ENCODE peak calls at places on chromosome 10, in four cellular contexts. M is tibial nerve, W is transverse colon, I is H1. T is an unnamed sample.

GRCh38 chr10:74164641-74165529 is 13.9 kb downstream of the ADK start:
- DNase-seq in M (no peak), W (no peak), I (no peak), T (no peak)

GRCh38 chr10:100216006-100216405 is 13.4 kb downstream of the CHUK start:
- DNase-seq in M (no peak), W (no peak), I (no peak), T (no peak)

GRCh38 chr10:22002531-22003110 is 909 bp downstream of the DNAJC1 start:
- DNase-seq in M (peak), W (no peak), I (no peak), T (no peak)

GRCh38 chr10:3102721-3103410 is 35.5 kb downstream of the PFKP start:
- DNase-seq in M (no peak), W (peak), I (no peak), T (no peak)

GRCh38 chr10:6320320-6321010 is 117.7 kb downstream of the PFKFB3 start:
- DNase-seq in M (no peak), W (no peak), I (no peak), T (no peak)

GRCh38 chr10:43573250-43574034 is 974 bp downstream of the ZNF239 start:
- DNase-seq in M (no peak), W (no peak), I (no peak), T (no peak)

GRCh38 chr10:126459878-126460481 is 71.7 kb upstream of the ADAM12 start:
- DNase-seq in M (no peak), W (no peak), I (no peak), T (peak)

GRCh38 chr10:30247704-30248103 is 101.4 kb downstream of the MTPAP start:
- DNase-seq in M (no peak), W (no peak), I (no peak), T (no peak)

GRCh38 chr10:14384096-14384730 is 53.5 kb upstream of the FRMD4A start:
- DNase-seq in M (no peak), W (no peak), I (no peak), T (no peak)

GRCh38 chr10:13984647-13985155 is 346.0 kb downstream of the FRMD4A start:
- DNase-seq in M (no peak), W (no peak), I (no peak), T (no peak)

GRCh38 chr10:109007514-109007913 is 915.8 kb downstream of the XPNPEP1 start:
- DNase-seq in M (no peak), W (no peak), I (no peak), T (no peak)

GRCh38 chr10:78572565-78572964 is 496.2 kb upstream of the ZMIZ1 start:
- DNase-seq in M (peak), W (no peak), I (no peak), T (no peak)

GRCh38 chr10:613661-614340 is 75.7 kb downstream of the DIP2C start:
- DNase-seq in M (no peak), W (no peak), I (no peak), T (no peak)

GRCh38 chr10:57968328-57969016 is 299.2 kb downstream of the IPMK start:
- DNase-seq in M (no peak), W (no peak), I (no peak), T (no peak)

GRCh38 chr10:131897297-131897899 is 3.4 kb upstream of the PPP2R2D start:
- DNase-seq in M (no peak), W (no peak), I (no peak), T (no peak)

GRCh38 chr10:22244001-22244400 is 26.2 kb upstream of the EBLN1 start:
- DNase-seq in M (no peak), W (no peak), I (no peak), T (no peak)

GRCh38 chr10:124182088-124182541 is 88.7 kb upstream of the CHST15 start:
- DNase-seq in M (no peak), W (no peak), I (no peak), T (no peak)

GRCh38 chr10:113879691-113880090 is 25.2 kb downstream of the NHLRC2 start:
- DNase-seq in M (no peak), W (no peak), I (no peak), T (no peak)

GRCh38 chr10:73517166-73517888 is 21.5 kb upstream of the PPP3CB start:
- DNase-seq in M (no peak), W (no peak), I (no peak), T (no peak)

GRCh38 chr10:103602028-103602851 is 108.7 kb downstream of the NEURL1 start:
- DNase-seq in M (no peak), W (no peak), I (no peak), T (no peak)

GRCh38 chr10:35421553-35422178 is 85.4 kb downstream of the CCNY start:
- DNase-seq in M (peak), W (peak), I (no peak), T (no peak)

GRCh38 chr10:84477370-84477769 is 149.0 kb downstream of the CCSER2 start:
- DNase-seq in M (no peak), W (no peak), I (no peak), T (no peak)

GRCh38 chr10:128035557-128035973 is 90.7 kb downstream of the MKI67 start:
- DNase-seq in M (peak), W (peak), I (peak), T (no peak)

GRCh38 chr10:48981310-48981907 is 41.8 kb upstream of the LRRC18 start:
- DNase-seq in M (peak), W (peak), I (peak), T (no peak)

GRCh38 chr10:17805921-17806577 is 3.1 kb upstream of the MRC1 start:
- DNase-seq in M (no peak), W (no peak), I (no peak), T (no peak)

GRCh38 chr10:38094158-38094922 is at the start of gene ZNF37A:
- DNase-seq in M (peak), W (peak), I (peak), T (peak)

GRCh38 chr10:38094923-38095574 is 912 bp downstream of the ZNF37A start:
- DNase-seq in M (no peak), W (no peak), I (no peak), T (no peak)

DNA sequence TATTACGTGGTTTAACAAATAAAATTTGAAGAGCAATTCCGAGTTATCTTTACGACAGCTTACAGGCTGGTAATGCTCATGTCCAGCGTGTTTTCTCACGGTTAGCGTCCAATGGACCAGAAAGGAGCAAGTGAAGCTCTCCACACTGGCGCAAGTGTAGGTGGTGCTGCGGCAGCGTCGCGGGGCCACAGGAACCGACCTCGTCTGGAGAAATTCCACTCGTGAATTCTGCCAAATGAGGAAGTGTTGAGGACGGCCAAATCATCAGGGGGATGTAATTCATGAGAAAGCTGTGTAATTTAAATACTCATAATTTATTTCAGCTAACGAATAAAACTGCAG is 350 bp upstream of the ZNF37A start:
- DNase-seq in M (no peak), W (no peak), I (no peak), T (no peak)
- H3K4me3 ChIP-seq in M (peak), W (peak), I (peak), T (peak)

DNA sequence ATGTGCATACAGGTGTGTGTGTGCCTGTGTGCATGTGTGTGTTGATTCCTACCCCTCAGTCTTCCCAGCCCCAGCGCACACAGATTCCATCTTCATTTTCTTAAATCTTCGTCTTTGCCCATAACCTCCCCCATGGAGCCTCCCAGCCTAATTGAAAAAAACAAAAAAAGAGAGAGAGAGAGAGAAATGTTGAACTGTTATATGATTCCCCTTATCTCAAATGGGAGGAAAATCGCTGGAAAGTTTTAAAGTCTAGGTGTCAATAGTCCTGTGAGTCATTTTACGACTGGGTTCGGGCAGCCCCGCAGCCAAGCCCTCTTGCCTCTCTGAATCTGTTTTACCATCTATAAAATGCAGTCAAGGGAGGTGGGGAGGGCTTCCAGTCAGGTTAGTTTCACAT is 60.9 kb downstream of the SPOCK2 start:
- DNase-seq in M (no peak), W (peak), I (no peak), T (no peak)
- TF ChIP-seq EP300 in M (no peak), W (no peak), I (no peak), T (no peak)

DNA sequence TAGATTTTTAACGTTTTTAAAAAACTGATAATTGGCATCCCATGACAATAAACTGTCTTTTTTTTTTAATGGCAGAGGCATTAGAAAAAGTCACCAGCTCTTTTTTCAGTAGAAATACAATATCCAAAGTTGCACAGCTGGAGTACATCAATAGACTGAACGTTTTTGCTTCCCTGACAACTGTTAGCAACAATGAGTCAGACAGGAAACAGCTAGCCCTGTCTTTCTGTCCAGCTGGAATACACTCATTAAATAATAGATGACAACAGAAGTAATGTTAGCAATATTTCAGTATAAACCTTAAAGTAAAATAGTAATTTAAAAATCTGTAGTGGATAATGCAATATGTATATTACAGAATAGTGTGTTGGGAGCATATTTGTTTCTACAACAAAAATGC is 173.5 kb downstream of the SLC16A9 start:
- DNase-seq in M (no peak), W (no peak), I (no peak), T (no peak)
- H3K27ac ChIP-seq in M (peak), W (peak), I (no peak), T (peak)

GRCh38 chr10:93059975-93060886 is at the start of gene CYP26C1:
- DNase-seq in M (no peak), W (no peak), I (no peak), T (no peak)

GRCh38 chr10:93062499-93063216 is 2.1 kb downstream of the CYP26C1 start:
- DNase-seq in M (no peak), W (no peak), I (no peak), T (no peak)

GRCh38 chr10:93063217-93063976 is 2.8 kb downstream of the CYP26C1 start:
- DNase-seq in M (no peak), W (no peak), I (no peak), T (no peak)

GRCh38 chr10:93060887-93061593 is 442 bp downstream of the CYP26C1 start:
- DNase-seq in M (no peak), W (no peak), I (no peak), T (no peak)

GRCh38 chr10:93061594-93062498 is 1.2 kb downstream of the CYP26C1 start:
- DNase-seq in M (no peak), W (no peak), I (no peak), T (peak)
- H3K4me3 ChIP-seq in M (peak), W (peak), I (peak), T (peak)

T was measured in esophagus muscularis mucosa.